ENCODE peak calls at places on chromosomes 6 and 20, in five cellular contexts. One of them, this sample, is unnamed.

GRCh38 chr20:51131806-51132205 is 108.9 kb upstream of the KCNG1 start:
- DNase-seq in lower lobe of right lung: no peak
- DNase-seq in Karpas-422: no peak
- DNase-seq in GM23338: no peak
- DNase-seq in uterus: no peak
- DNase-seq in this sample: no peak

GRCh38 chr20:2697768-2698167 is 5.2 kb downstream of the EBF4 start:
- DNase-seq in lower lobe of right lung: no peak
- DNase-seq in Karpas-422: no peak
- DNase-seq in GM23338: no peak
- DNase-seq in uterus: no peak
- DNase-seq in this sample: no peak

GRCh38 chr6:12479451-12479850 is 189.3 kb downstream of the EDN1 start:
- DNase-seq in lower lobe of right lung: no peak
- DNase-seq in Karpas-422: no peak
- DNase-seq in GM23338: no peak
- DNase-seq in uterus: no peak
- DNase-seq in this sample: no peak

GRCh38 chr6:101086473-101086872 is 205.3 kb upstream of the ASCC3 start:
- DNase-seq in lower lobe of right lung: no peak
- DNase-seq in Karpas-422: no peak
- DNase-seq in GM23338: peak; percentile 69
- DNase-seq in uterus: no peak
- DNase-seq in this sample: no peak

GRCh38 chr6:38846361-38846760 is 131.2 kb downstream of the DNAH8 start:
- DNase-seq in lower lobe of right lung: no peak
- DNase-seq in Karpas-422: no peak
- DNase-seq in GM23338: no peak
- DNase-seq in uterus: no peak
- DNase-seq in this sample: no peak

GRCh38 chr20:58642465-58642864 is 8.6 kb upstream of the STX16 start:
- DNase-seq in lower lobe of right lung: no peak
- DNase-seq in Karpas-422: no peak
- DNase-seq in GM23338: no peak
- DNase-seq in uterus: no peak
- DNase-seq in this sample: no peak

GRCh38 chr6:87654117-87654516 is 47.9 kb downstream of the AKIRIN2 start:
- DNase-seq in lower lobe of right lung: no peak
- DNase-seq in Karpas-422: no peak
- DNase-seq in GM23338: peak; percentile 14
- DNase-seq in uterus: no peak
- DNase-seq in this sample: no peak

GRCh38 chr20:4102381-4102780 is 87.0 kb upstream of the RNF24 start:
- DNase-seq in lower lobe of right lung: no peak
- DNase-seq in Karpas-422: no peak
- DNase-seq in GM23338: no peak
- DNase-seq in uterus: no peak
- DNase-seq in this sample: peak; percentile 64

GRCh38 chr6:71488186-71488585 is 199.6 kb downstream of the OGFRL1 start:
- DNase-seq in lower lobe of right lung: no peak
- DNase-seq in Karpas-422: no peak
- DNase-seq in GM23338: no peak
- DNase-seq in uterus: no peak
- DNase-seq in this sample: no peak

GRCh38 chr6:28985396-28986164 is 19.5 kb downstream of the ZNF311 start:
- DNase-seq in lower lobe of right lung: peak; percentile 85
- DNase-seq in Karpas-422: no peak
- DNase-seq in GM23338: peak; percentile 99
- DNase-seq in uterus: peak; percentile 80
- DNase-seq in this sample: peak; percentile 93

GRCh38 chr6:38499697-38500096 is 140.0 kb downstream of the BTBD9 start:
- DNase-seq in lower lobe of right lung: no peak
- DNase-seq in Karpas-422: no peak
- DNase-seq in GM23338: no peak
- DNase-seq in uterus: no peak
- DNase-seq in this sample: no peak

GRCh38 chr6:116073765-116074450 is 13.2 kb upstream of the FRK start:
- DNase-seq in lower lobe of right lung: no peak
- DNase-seq in Karpas-422: no peak
- DNase-seq in GM23338: no peak
- DNase-seq in uterus: no peak
- DNase-seq in this sample: no peak

GRCh38 chr6:113879186-113880096 is 22.3 kb downstream of the MARCKS start:
- DNase-seq in lower lobe of right lung: no peak
- DNase-seq in Karpas-422: peak; percentile 62
- DNase-seq in GM23338: peak; percentile 80
- DNase-seq in uterus: peak; percentile 46
- DNase-seq in this sample: no peak

DNA sequence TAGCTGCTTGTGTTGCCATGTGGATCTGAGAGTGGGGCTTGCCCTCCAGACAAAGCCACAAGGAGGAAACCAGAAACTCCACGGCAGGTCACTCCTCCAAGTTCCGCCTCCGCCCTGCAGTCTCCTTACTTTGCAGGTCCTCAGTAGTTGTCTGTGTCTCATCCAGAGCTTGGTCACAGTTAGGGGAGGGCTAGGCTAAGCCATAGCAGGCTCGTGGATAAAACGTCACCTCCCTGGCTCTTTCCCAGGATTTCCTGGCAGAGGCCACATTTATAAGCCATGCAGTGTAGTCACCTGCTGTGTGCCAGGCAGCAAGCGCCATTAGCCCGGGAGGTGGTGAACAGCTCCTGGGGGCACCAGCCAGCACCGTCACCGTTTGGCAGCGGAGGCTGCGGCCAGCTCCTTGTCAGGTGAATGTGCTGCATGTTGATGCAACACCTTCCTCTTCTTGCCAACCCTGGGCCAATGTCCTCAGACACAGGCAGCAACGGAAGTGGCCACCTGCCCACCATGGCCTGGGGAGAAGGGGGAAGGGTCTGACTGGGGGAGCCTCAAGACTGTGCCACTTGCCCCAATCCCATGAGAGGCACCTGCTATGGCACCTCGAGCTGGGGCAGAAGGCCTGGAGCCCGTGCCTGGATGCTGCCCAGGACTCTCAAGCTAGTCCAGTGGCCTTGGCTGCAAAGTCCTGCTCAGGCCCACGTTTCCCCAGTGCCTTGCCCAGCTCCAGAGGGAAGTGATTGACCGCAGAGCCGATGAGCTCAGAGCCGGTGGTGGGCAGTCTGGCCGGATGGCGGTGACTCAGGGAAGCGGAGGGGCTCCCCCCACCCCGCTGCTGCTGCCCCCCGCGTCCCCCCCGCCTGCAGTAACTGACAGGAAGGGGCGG is 39.0 kb upstream of the SLCO4A1 start:
- DNase-seq in lower lobe of right lung: peak; percentile 88
- DNase-seq in Karpas-422: no peak
- DNase-seq in GM23338: no peak
- DNase-seq in uterus: no peak
- DNase-seq in this sample: no peak
- H3K27ac ChIP-seq in lower lobe of right lung: peak overlapping the region; percentile 83
- H3K27ac ChIP-seq in Karpas-422: no peak overlapping the region
- H3K27ac ChIP-seq in GM23338: no peak overlapping the region
- H3K27ac ChIP-seq in uterus: no peak overlapping the region
- H3K27ac ChIP-seq in this sample: no peak overlapping the region

GRCh38 chr6:8858854-8859257 is 423.5 kb upstream of the SLC35B3 start:
- DNase-seq in lower lobe of right lung: no peak
- DNase-seq in Karpas-422: no peak
- DNase-seq in GM23338: no peak
- DNase-seq in uterus: no peak
- DNase-seq in this sample: no peak

GRCh38 chr6:8859501-8859900 is 424.2 kb upstream of the SLC35B3 start:
- DNase-seq in lower lobe of right lung: no peak
- DNase-seq in Karpas-422: no peak
- DNase-seq in GM23338: no peak
- DNase-seq in uterus: no peak
- DNase-seq in this sample: no peak

GRCh38 chr6:8857160-8857559 is 421.8 kb upstream of the SLC35B3 start:
- DNase-seq in lower lobe of right lung: no peak
- DNase-seq in Karpas-422: no peak
- DNase-seq in GM23338: no peak
- DNase-seq in uterus: no peak
- DNase-seq in this sample: no peak

GRCh38 chr6:8852332-8852731 is 417.0 kb upstream of the SLC35B3 start:
- DNase-seq in lower lobe of right lung: no peak
- DNase-seq in Karpas-422: no peak
- DNase-seq in GM23338: no peak
- DNase-seq in uterus: no peak
- DNase-seq in this sample: peak; percentile 17

GRCh38 chr6:8855411-8855810 is 420.1 kb upstream of the SLC35B3 start:
- DNase-seq in lower lobe of right lung: no peak
- DNase-seq in Karpas-422: no peak
- DNase-seq in GM23338: no peak
- DNase-seq in uterus: no peak
- DNase-seq in this sample: no peak
- H3K27ac ChIP-seq in lower lobe of right lung: no peak overlapping the region
- H3K27ac ChIP-seq in Karpas-422: no peak overlapping the region
- H3K27ac ChIP-seq in GM23338: no peak overlapping the region
- H3K27ac ChIP-seq in uterus: no peak overlapping the region
- H3K27ac ChIP-seq in this sample: no peak overlapping the region

GRCh38 chr6:150613269-150613668 is 13.6 kb downstream of the PLEKHG1 start:
- DNase-seq in lower lobe of right lung: no peak
- DNase-seq in Karpas-422: no peak
- DNase-seq in GM23338: no peak
- DNase-seq in uterus: no peak
- DNase-seq in this sample: no peak
- H3K27ac ChIP-seq in lower lobe of right lung: no peak overlapping the region
- H3K27ac ChIP-seq in Karpas-422: peak overlapping the region; percentile 97
- H3K27ac ChIP-seq in GM23338: no peak overlapping the region
- H3K27ac ChIP-seq in uterus: no peak overlapping the region
- H3K27ac ChIP-seq in this sample: no peak overlapping the region

GRCh38 chr6:86331889-86332288 is 605.4 kb upstream of the HTR1E start:
- DNase-seq in lower lobe of right lung: no peak
- DNase-seq in Karpas-422: no peak
- DNase-seq in GM23338: peak; percentile 5
- DNase-seq in uterus: no peak
- DNase-seq in this sample: no peak

GRCh38 chr6:86331265-86331840 is 606.0 kb upstream of the HTR1E start:
- DNase-seq in lower lobe of right lung: no peak
- DNase-seq in Karpas-422: no peak
- DNase-seq in GM23338: no peak
- DNase-seq in uterus: no peak
- DNase-seq in this sample: no peak
- H3K27ac ChIP-seq in lower lobe of right lung: no peak overlapping the region
- H3K27ac ChIP-seq in Karpas-422: no peak overlapping the region
- H3K27ac ChIP-seq in GM23338: no peak overlapping the region
- H3K27ac ChIP-seq in uterus: no peak overlapping the region
- H3K27ac ChIP-seq in this sample: no peak overlapping the region

GRCh38 chr20:34506480-34506879 is 9.7 kb upstream of the DYNLRB1 start:
- DNase-seq in lower lobe of right lung: no peak
- DNase-seq in Karpas-422: no peak
- DNase-seq in GM23338: no peak
- DNase-seq in uterus: no peak
- DNase-seq in this sample: no peak

GRCh38 chr20:34495307-34495706 is 20.9 kb upstream of the DYNLRB1 start:
- DNase-seq in lower lobe of right lung: no peak
- DNase-seq in Karpas-422: no peak
- DNase-seq in GM23338: no peak
- DNase-seq in uterus: no peak
- DNase-seq in this sample: no peak

GRCh38 chr20:34495928-34496327 is 20.3 kb upstream of the DYNLRB1 start:
- DNase-seq in lower lobe of right lung: no peak
- DNase-seq in Karpas-422: peak; percentile 72
- DNase-seq in GM23338: no peak
- DNase-seq in uterus: no peak
- DNase-seq in this sample: no peak

DNA sequence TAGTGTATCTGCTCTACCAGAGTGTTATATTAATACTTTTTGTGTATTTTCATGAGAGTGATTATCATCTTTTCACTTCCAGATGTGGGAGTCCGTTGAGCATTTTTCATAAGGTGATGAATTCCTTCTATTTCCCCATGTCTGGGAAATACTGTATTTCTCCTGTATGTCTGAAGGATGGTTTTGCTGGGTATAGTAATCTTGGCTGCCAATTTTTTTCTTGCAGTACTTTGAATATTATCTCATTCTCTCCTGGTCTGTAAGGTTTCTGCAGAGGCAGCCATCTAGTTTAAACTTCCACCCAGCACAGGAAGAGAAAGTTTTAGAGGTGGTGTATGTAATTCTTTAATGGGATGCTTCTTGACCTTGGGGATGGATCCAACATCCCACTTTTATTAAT is 15.4 kb upstream of the DYNLRB1 start:
- DNase-seq in lower lobe of right lung: no peak
- DNase-seq in Karpas-422: no peak
- DNase-seq in GM23338: no peak
- DNase-seq in uterus: no peak
- DNase-seq in this sample: no peak
- H3K27ac ChIP-seq in lower lobe of right lung: no peak overlapping the region
- H3K27ac ChIP-seq in Karpas-422: no peak overlapping the region
- H3K27ac ChIP-seq in GM23338: no peak overlapping the region
- H3K27ac ChIP-seq in uterus: no peak overlapping the region
- H3K27ac ChIP-seq in this sample: no peak overlapping the region

This sample was measured in esophagus muscularis mucosa.